ENCODE peak calls at places on chromosomes 1 and 21, in eight cellular contexts. W, B, V, Z, R, Y, T and Q are unnamed samples.

GRCh38 chr1:3654549-3655281 is 2.4 kb downstream of the TP73 start:
- DNase-seq in Y (no peak), V (no peak), R (no peak), Z (no peak), T (no peak), W (no peak), B (peak), Q (no peak)

GRCh38 chr21:34075760-34076159 is 2.4 kb downstream of the MRPS6 start:
- DNase-seq in W (no peak), Z (no peak), Y (peak), R (no peak), B (no peak), V (no peak), T (no peak), Q (no peak)

GRCh38 chr1:43582162-43582566 is 51.5 kb downstream of the PTPRF start:
- DNase-seq in R (peak), V (no peak), Y (peak), W (peak), Z (peak), B (no peak), T (peak), Q (peak)

GRCh38 chr1:100995196-100995983 is 30.2 kb downstream of the DPH5 start:
- DNase-seq in Z (no peak), R (no peak), V (no peak), W (no peak), B (no peak), Y (peak), T (no peak), Q (no peak)

GRCh38 chr1:159881930-159882839 is 17.8 kb downstream of the CFAP45 start:
- DNase-seq in V (no peak), R (peak), T (no peak), W (peak), B (peak), Z (peak), Y (peak), Q (peak)

GRCh38 chr21:41956926-41957729 is 3.3 kb upstream of the C2CD2 start:
- DNase-seq in V (no peak), W (no peak), Y (peak), T (no peak), R (no peak), B (peak), Z (peak), Q (peak)

GRCh38 chr1:64917328-64917861 is 49.0 kb downstream of the JAK1 start:
- DNase-seq in T (no peak), W (no peak), R (no peak), Y (peak), V (no peak), Z (peak), B (peak), Q (peak)

GRCh38 chr1:247385283-247385682 is 30.7 kb upstream of the NLRP3 start:
- DNase-seq in Y (peak), R (no peak), W (no peak), B (no peak), T (no peak), V (no peak), Z (no peak), Q (no peak)

GRCh38 chr1:16716691-16717173 is 23.6 kb upstream of the RNU1-4 start:
- DNase-seq in T (no peak), Z (no peak), R (no peak), V (no peak), Y (no peak), B (peak), W (peak), Q (peak)

GRCh38 chr1:18233176-18233864 is 125.7 kb downstream of the IGSF21 start:
- DNase-seq in V (no peak), Z (no peak), B (no peak), T (no peak), R (no peak), Y (no peak), W (no peak), Q (no peak)

GRCh38 chr1:209549384-209550001 is 34.0 kb upstream of the CAMK1G start:
- DNase-seq in W (peak), V (no peak), B (no peak), Y (no peak), R (peak), Z (no peak), T (no peak), Q (peak)

GRCh38 chr1:241749041-241749798 is 97.1 kb downstream of the WDR64 start:
- DNase-seq in W (no peak), V (no peak), B (no peak), Z (peak), Y (peak), R (peak), T (no peak), Q (no peak)

GRCh38 chr1:186139115-186139514 is 235.9 kb downstream of the TPR start:
- DNase-seq in B (no peak), V (no peak), W (no peak), R (no peak), T (no peak), Z (no peak), Y (peak), Q (no peak)

GRCh38 chr1:16351449-16351993 is 759 bp downstream of the FBXO42 start:
- DNase-seq in R (peak), W (no peak), Z (peak), T (no peak), Y (peak), V (no peak), B (no peak), Q (peak)

GRCh38 chr1:170661646-170662411 is 2.1 kb upstream of the PRRX1 start:
- DNase-seq in V (no peak), B (no peak), Z (no peak), Y (peak), T (no peak), W (no peak), R (no peak), Q (no peak)